ENCODE peak calls at places on chromosome 10, in four cellular contexts. E is GM12878, H is H1, B is HepG2. J is an unnamed sample.

GRCh38 chr10:119203006-119203405 is 4.4 kb upstream of the GRK5 start:
- DNase-seq in E (no peak), B (peak; percentile 55), H (no peak), J (no peak)

GRCh38 chr10:109239371-109239770 is 683.9 kb downstream of the XPNPEP1 start:
- DNase-seq in B (no peak), H (no peak), E (no peak), J (no peak)

GRCh38 chr10:15824498-15824897 is 35.8 kb downstream of the MINDY3 start:
- DNase-seq in B (no peak), H (no peak), E (no peak), J (no peak)

GRCh38 chr10:33422779-33423520 is 88.5 kb upstream of the NRP1 start:
- DNase-seq in H (no peak), E (no peak), B (no peak), J (no peak)

GRCh38 chr10:36256905-36257304 is 614.8 kb upstream of the FZD8 start:
- DNase-seq in E (no peak), H (no peak), B (no peak), J (no peak)

GRCh38 chr10:680146-680545 is 9.3 kb downstream of the DIP2C start:
- DNase-seq in H (no peak), E (no peak), B (no peak), J (no peak)

GRCh38 chr10:62707810-62708209 is 96.7 kb upstream of the ADO start:
- DNase-seq in E (peak; percentile 40), B (no peak), H (no peak), J (no peak)

GRCh38 chr10:78846770-78847169 is 222.0 kb upstream of the ZMIZ1 start:
- DNase-seq in B (no peak), E (no peak), H (no peak), J (no peak)

GRCh38 chr10:116831790-116832189 is 17.5 kb upstream of the ENO4 start:
- DNase-seq in H (no peak), E (no peak), B (no peak), J (no peak)

GRCh38 chr10:133004991-133005390 is 62.6 kb upstream of the CFAP46 start:
- DNase-seq in B (no peak), E (no peak), H (no peak), J (no peak)

GRCh38 chr10:78981257-78981969 is 87.4 kb upstream of the ZMIZ1 start:
- DNase-seq in B (no peak), H (no peak), E (no peak), J (no peak)

DNA sequence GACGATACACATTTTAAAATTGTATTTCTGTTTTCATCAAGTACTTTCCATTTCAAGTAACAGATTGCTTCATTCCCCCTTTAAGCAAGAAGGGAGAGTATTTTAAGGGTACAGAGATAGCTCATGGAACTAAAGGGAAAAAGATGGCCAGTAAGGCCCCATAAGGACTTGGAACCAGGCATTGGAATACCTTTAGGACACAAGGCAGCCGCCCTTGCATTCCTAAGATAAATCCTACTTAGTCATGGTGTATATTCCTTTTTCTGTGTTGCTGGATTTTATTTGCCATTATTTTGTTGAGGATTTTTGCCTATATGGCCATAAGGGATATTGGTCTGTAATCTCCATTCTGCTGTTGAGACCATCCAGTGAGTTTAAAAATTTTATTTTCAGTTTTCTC is 49.2 kb downstream of the BTRC start:
- DNase-seq in B (no peak), H (no peak), E (no peak), J (no peak)
- TF ChIP-seq EP300 in B (no peak), H (no peak), E (no peak), J (no peak)

GRCh38 chr10:100724531-100725027 is 20.8 kb upstream of the PAX2 start:
- DNase-seq in H (no peak), E (no peak), B (no peak), J (no peak)
- TF ChIP-seq EZH2 in H (peak; percentile 91), E (no peak), B (no peak), J (no peak)

DNA sequence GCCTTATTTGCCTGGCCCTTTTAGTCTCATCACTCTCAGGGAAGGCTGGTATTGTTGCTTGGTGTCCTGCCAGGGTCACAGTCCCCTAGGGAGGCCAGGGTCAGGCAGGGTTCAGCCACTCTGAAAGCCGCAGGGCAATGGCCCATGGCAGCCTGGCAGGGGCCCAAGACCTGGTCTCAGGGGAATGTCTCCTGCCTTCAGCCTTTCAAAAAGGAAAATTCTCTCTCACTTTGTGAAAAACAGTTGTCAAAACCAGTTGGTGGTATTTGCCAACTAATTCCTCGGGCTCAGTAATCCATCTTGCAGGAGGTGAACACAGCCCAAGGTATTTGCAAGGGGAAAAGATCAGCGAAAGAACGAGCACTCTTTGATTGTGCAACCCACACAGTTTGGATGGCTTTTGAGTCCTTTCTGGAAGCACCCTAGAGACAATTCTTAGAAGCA is 101.5 kb downstream of the JCAD start:
- DNase-seq in B (no peak), H (no peak), E (no peak), J (no peak)
- TF ChIP-seq EP300 in B (no peak), H (no peak), E (no peak), J (no peak)

GRCh38 chr10:97466755-97467154 is 20.8 kb downstream of the ZDHHC16 start:
- DNase-seq in B (peak; percentile 59), H (no peak), E (no peak), J (no peak)
- TF ChIP-seq EZH2 in B (no peak), H (no peak), E (no peak), J (no peak)

GRCh38 chr10:91380873-91381561 is 29.1 kb upstream of the HECTD2 start:
- DNase-seq in H (no peak), B (no peak), E (no peak), J (peak; percentile 10)
- TF ChIP-seq EP300 in H (no peak), B (no peak), E (no peak), J (no peak)

GRCh38 chr10:96401036-96401435 is 42.2 kb upstream of the OPALIN start:
- DNase-seq in E (no peak), B (no peak), H (no peak), J (no peak)
- TF ChIP-seq EZH2 in E (no peak), B (no peak), H (no peak), J (no peak)

DNA sequence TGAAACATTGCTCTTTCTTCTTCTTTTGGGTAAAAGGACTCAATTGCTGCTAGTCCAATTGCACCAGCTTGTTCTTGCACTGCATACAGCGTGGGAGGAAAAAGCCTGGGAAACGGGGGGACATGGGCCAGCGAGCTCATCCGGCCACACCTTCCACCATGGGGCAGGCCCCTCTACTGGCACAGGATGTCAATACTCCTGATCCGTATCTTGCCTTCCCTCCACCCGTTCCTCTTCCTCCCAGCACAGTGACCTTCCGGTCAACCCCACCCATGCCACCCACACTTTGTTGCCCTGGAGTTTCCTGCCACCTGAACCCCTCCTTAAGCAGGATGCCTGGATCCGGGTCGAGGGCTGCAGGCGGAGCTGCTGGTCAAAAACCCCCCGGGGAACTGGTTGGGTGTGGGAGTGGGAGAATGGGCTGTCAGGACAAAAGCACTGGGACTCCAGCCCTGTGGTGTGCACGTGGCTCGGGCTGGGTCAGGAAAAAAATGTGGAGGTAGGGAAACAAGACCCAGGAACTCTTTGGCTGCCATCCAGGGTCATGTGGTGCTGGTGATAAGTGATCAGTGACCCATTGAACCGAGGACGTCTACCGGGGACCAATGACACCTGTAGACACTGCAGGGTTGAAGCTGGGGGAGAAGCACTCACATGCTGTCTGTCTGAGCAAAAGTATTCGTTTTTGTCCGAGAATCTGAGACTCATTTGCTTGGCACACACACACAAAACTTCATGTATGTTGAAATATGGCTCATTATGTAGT is 8.2 kb downstream of the IL2RA start:
- DNase-seq in B (peak; percentile 71), H (no peak), E (no peak), J (peak; percentile 43)
- TF ChIP-seq EP300 in B (no peak), H (no peak), E (no peak), J (no peak)

GRCh38 chr10:84805149-84805548 is 476.8 kb downstream of the CCSER2 start:
- DNase-seq in E (no peak), H (no peak), B (no peak), J (no peak)
- TF ChIP-seq EZH2 in E (no peak), H (no peak), B (no peak), J (no peak)

GRCh38 chr10:101441539-101442455 is 87.8 kb downstream of the BTRC start:
- DNase-seq in E (no peak), B (peak; percentile 73), H (no peak), J (peak; percentile 51)
- TF ChIP-seq EP300 in E (no peak), B (no peak), H (no peak), J (peak; percentile 40)

DNA sequence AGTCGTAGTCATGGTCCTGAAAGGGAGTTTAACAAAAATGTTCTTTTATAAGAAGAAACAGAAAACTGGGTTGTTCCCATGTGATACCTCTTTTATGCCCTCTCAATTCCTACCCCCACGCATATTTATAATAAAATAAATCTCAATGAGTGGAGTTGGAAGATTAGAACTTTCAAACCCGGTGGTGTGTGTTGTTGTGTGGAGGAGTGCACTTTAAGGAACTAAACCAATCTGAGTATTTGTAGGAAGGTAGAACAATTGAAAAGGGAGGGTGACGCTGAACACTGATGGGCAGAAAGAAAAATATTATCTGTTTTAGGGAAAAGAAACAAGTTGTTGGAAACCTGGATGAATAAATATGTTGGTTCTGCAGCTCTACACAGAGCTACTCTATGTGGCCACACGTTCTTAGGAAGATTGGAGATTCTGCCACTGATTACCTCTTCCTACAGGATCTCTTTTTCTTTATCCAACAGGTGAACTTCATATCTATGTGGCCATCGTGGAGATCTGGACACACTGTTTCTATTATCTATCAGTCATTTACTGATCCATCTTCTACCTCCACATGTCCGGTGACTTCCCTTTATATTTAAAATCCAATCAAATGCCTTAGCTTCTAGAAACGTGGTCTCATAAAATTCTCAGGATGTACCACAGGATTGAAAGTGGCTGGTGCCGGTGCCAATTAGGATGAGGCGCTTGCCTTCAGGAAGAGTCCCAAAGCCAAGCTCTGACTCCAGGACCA is 13.0 kb upstream of the GATA3 start:
- DNase-seq in H (no peak), B (no peak), E (no peak), J (no peak)
- TF ChIP-seq EZH2 in H (peak; percentile 6), B (no peak), E (no peak), J (no peak)

J was measured in K562.